ENCODE peak calls at places on chromosomes 11 and 22, in five cellular contexts. One of them, this sample, is unnamed.

GRCh38 chr11:35427158-35427557 is 7.8 kb upstream of the SLC1A2 start:
- DNase-seq in H1: no peak
- DNase-seq in A549: no peak
- DNase-seq in endothelial cell of umbilical vein: no peak
- DNase-seq in K562: no peak
- DNase-seq in this sample: no peak

GRCh38 chr11:126163779-126164178 is 47.7 kb downstream of the RPUSD4 start:
- DNase-seq in endothelial cell of umbilical vein: no peak
- DNase-seq in K562: no peak
- DNase-seq in A549: no peak
- DNase-seq in H1: no peak
- DNase-seq in this sample: no peak

GRCh38 chr22:24427500-24428164 is at the start of gene ADORA2A:
- DNase-seq in endothelial cell of umbilical vein: no peak
- DNase-seq in A549: no peak
- DNase-seq in H1: no peak
- DNase-seq in K562: no peak
- DNase-seq in this sample: no peak

GRCh38 chr11:66123902-66124301 is 53.8 kb downstream of the PACS1 start:
- DNase-seq in K562: no peak
- DNase-seq in H1: no peak
- DNase-seq in A549: no peak
- DNase-seq in endothelial cell of umbilical vein: no peak
- DNase-seq in this sample: no peak

GRCh38 chr11:127926721-127927120 is 660.6 kb downstream of the ETS1 start:
- DNase-seq in K562: no peak
- DNase-seq in H1: no peak
- DNase-seq in endothelial cell of umbilical vein: no peak
- DNase-seq in A549: no peak
- DNase-seq in this sample: no peak

GRCh38 chr11:64607381-64608259 is 16.6 kb downstream of the SLC22A12 start:
- DNase-seq in endothelial cell of umbilical vein: no peak
- DNase-seq in H1: no peak
- DNase-seq in K562: no peak
- DNase-seq in A549: no peak
- DNase-seq in this sample: no peak

GRCh38 chr11:118640332-118641154 is 33.1 kb downstream of the PHLDB1 start:
- DNase-seq in K562: no peak
- DNase-seq in endothelial cell of umbilical vein: no peak
- DNase-seq in H1: no peak
- DNase-seq in A549: no peak
- DNase-seq in this sample: no peak

GRCh38 chr11:110219011-110219785 is 77.2 kb downstream of the RDX start:
- DNase-seq in H1: no peak
- DNase-seq in A549: no peak
- DNase-seq in endothelial cell of umbilical vein: no peak
- DNase-seq in K562: no peak
- DNase-seq in this sample: no peak

GRCh38 chr11:88801484-88802123 is 264.2 kb downstream of the GRM5 start:
- DNase-seq in K562: no peak
- DNase-seq in A549: no peak
- DNase-seq in H1: no peak
- DNase-seq in endothelial cell of umbilical vein: no peak
- DNase-seq in this sample: no peak

GRCh38 chr11:118277312-118277711 is 13.2 kb upstream of the MPZL2 start:
- DNase-seq in K562: no peak
- DNase-seq in H1: no peak
- DNase-seq in endothelial cell of umbilical vein: peak; percentile 83
- DNase-seq in A549: no peak
- DNase-seq in this sample: no peak

GRCh38 chr11:76206327-76207081 is at the start of gene WNT11:
- DNase-seq in endothelial cell of umbilical vein: no peak
- DNase-seq in K562: peak; percentile 85
- DNase-seq in A549: peak; percentile 35
- DNase-seq in H1: no peak
- DNase-seq in this sample: peak; percentile 70
- TF ChIP-seq JUN in endothelial cell of umbilical vein: no peak
- TF ChIP-seq JUN in K562: peak; percentile 92
- TF ChIP-seq JUN in A549: no peak
- TF ChIP-seq JUN in H1: no peak
- TF ChIP-seq JUN in this sample: no peak

DNA sequence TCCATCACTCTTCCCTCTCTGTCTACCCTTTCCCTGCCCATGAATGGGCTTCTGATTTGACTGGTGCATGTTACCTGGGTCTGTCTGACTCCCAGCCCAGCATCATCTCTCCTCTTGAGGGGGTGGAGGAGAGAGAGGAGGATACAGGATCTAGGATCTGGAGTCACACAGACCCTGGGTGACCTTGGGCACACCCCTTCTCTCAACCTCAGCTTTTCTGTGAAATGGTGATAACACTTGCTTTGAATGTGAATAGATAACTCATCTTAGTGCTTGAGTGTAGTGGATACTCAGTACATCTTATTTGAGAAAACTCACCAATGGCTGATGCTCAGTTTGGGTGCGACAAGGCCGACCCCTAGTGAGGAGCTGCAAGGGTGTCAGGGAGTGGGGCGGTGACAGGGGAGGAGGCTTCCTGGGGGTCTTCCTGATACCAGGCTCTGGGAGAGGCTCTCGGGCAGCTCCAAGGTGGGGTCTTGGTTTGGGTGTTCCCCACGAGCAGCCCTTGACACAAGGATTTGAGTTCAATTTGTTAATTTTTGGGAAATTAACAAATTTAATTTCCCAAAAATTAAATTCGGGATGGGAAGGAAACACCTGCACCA is 9.0 kb downstream of the INCENP start:
- DNase-seq in endothelial cell of umbilical vein: no peak
- DNase-seq in K562: peak; percentile 22
- DNase-seq in H1: no peak
- DNase-seq in A549: no peak
- DNase-seq in this sample: no peak
- TF ChIP-seq JUN in endothelial cell of umbilical vein: no peak
- TF ChIP-seq JUN in K562: no peak
- TF ChIP-seq JUN in H1: no peak
- TF ChIP-seq JUN in A549: no peak
- TF ChIP-seq JUN in this sample: no peak

GRCh38 chr11:108144615-108145014 is 23.2 kb downstream of the ACAT1 start:
- DNase-seq in K562: no peak
- DNase-seq in A549: no peak
- DNase-seq in endothelial cell of umbilical vein: no peak
- DNase-seq in H1: no peak
- DNase-seq in this sample: no peak

GRCh38 chr11:108142304-108142703 is 20.9 kb downstream of the ACAT1 start:
- DNase-seq in H1: no peak
- DNase-seq in endothelial cell of umbilical vein: no peak
- DNase-seq in A549: no peak
- DNase-seq in K562: no peak
- DNase-seq in this sample: no peak

GRCh38 chr11:108148549-108148948 is 27.2 kb downstream of the ACAT1 start:
- DNase-seq in K562: peak; percentile 33
- DNase-seq in A549: no peak
- DNase-seq in H1: no peak
- DNase-seq in endothelial cell of umbilical vein: no peak
- DNase-seq in this sample: no peak

DNA sequence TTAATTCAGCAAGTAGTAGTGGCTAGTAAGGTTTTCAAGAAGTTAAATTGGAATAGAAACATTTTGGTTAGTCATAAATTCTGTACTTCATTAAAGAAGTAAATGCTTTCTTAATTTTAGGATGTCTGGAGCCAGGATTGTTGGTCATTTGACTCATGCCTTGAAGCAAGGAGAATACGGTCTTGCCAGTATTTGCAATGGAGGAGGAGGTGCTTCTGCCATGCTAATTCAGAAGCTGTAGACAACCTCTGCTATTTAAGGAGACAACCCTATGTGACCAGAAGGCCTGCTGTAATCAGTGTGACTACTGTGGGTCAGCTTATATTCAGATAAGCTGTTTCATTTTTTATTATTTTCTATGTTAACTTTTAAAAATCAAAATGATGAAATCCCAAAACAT is 25.8 kb downstream of the ACAT1 start:
- DNase-seq in endothelial cell of umbilical vein: no peak
- DNase-seq in K562: no peak
- DNase-seq in A549: no peak
- DNase-seq in H1: no peak
- DNase-seq in this sample: no peak
- TF ChIP-seq JUN in endothelial cell of umbilical vein: no peak
- TF ChIP-seq JUN in K562: no peak
- TF ChIP-seq JUN in A549: no peak
- TF ChIP-seq JUN in H1: no peak
- TF ChIP-seq JUN in this sample: no peak

DNA sequence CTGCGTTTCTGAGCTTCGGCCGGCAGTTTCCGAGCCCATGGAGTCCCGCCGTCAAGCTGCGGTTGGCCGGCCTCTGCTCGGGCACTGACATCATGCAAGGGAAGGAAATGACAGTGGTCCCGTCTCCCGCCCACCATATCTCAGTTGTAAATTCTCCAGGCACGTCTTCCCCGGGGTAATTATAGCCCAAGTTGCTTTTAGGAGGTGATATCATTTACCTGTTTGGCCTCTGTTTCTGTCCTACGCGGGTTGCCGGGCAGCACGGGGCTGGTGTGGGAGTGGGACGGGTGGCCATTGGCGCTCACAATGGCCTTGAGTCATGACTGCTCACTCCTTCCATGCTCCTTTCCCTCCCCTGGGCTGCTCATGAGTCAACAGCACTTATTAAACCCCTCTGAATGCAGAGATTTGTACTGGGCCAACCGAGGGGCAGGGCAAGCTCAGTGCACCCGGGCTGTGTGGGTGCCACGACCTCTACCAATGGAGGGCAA is 4.2 kb upstream of the ANO1 start:
- DNase-seq in A549: no peak
- DNase-seq in K562: no peak
- DNase-seq in endothelial cell of umbilical vein: peak; percentile 81
- DNase-seq in H1: no peak
- DNase-seq in this sample: no peak
- TF ChIP-seq JUN in A549: no peak
- TF ChIP-seq JUN in K562: no peak
- TF ChIP-seq JUN in endothelial cell of umbilical vein: no peak
- TF ChIP-seq JUN in H1: no peak
- TF ChIP-seq JUN in this sample: no peak

GRCh38 chr22:49587987-49588386 is 239.7 kb downstream of the BRD1 start:
- DNase-seq in K562: no peak
- DNase-seq in H1: no peak
- DNase-seq in A549: no peak
- DNase-seq in endothelial cell of umbilical vein: no peak
- DNase-seq in this sample: peak; percentile 9
- TF ChIP-seq JUN in K562: no peak
- TF ChIP-seq JUN in H1: no peak
- TF ChIP-seq JUN in A549: no peak
- TF ChIP-seq JUN in endothelial cell of umbilical vein: no peak
- TF ChIP-seq JUN in this sample: no peak

GRCh38 chr22:47065756-47066615 is 303.5 kb downstream of the TBC1D22A start:
- DNase-seq in endothelial cell of umbilical vein: peak; percentile 52
- DNase-seq in K562: no peak
- DNase-seq in A549: no peak
- DNase-seq in H1: no peak
- DNase-seq in this sample: no peak
- TF ChIP-seq JUN in endothelial cell of umbilical vein: no peak
- TF ChIP-seq JUN in K562: no peak
- TF ChIP-seq JUN in A549: no peak
- TF ChIP-seq JUN in H1: no peak
- TF ChIP-seq JUN in this sample: no peak

This sample was measured in WTC11.